ENCODE peak calls at places on chromosomes 1 and 21, in seven cellular contexts. V, J, L, Q, X, T and M are unnamed samples.

GRCh38 chr1:78918157-78918556 is 88.4 kb downstream of the ADGRL4 start:
- DNase-seq in Q (no peak), V (peak), X (no peak), J (no peak), L (no peak), T (no peak), M (no peak)

GRCh38 chr1:235940282-235940681 is 73.6 kb upstream of the LYST start:
- DNase-seq in T (no peak), V (no peak), L (no peak), Q (no peak), J (no peak), X (peak), M (no peak)

GRCh38 chr1:113949007-113949406 is 19.9 kb downstream of the HIPK1 start:
- DNase-seq in T (no peak), L (no peak), X (no peak), Q (no peak), J (no peak), V (no peak), M (no peak)

GRCh38 chr1:32470991-32471694 is 6.3 kb downstream of the ZBTB8B start:
- DNase-seq in V (no peak), X (no peak), T (no peak), Q (no peak), J (no peak), L (peak), M (no peak)

GRCh38 chr21:16571594-16571993 is 841.8 kb downstream of the USP25 start:
- DNase-seq in J (no peak), Q (no peak), L (no peak), X (no peak), V (peak), T (no peak), M (no peak)

GRCh38 chr1:228038387-228039005 is 31.7 kb downstream of the WNT3A start:
- DNase-seq in L (no peak), V (no peak), J (peak), X (peak), Q (no peak), T (no peak), M (no peak)

GRCh38 chr1:36555041-36555440 is 72.3 kb upstream of the CSF3R start:
- DNase-seq in L (no peak), Q (no peak), V (no peak), X (no peak), T (no peak), J (no peak), M (no peak)

GRCh38 chr21:38990424-38990794 is 184.7 kb downstream of the ETS2 start:
- DNase-seq in T (no peak), L (no peak), J (no peak), V (no peak), X (no peak), Q (no peak), M (no peak)

GRCh38 chr1:27296773-27297214 is 25.2 kb upstream of the TMEM222 start:
- DNase-seq in X (peak), J (peak), T (no peak), Q (peak), V (peak), L (no peak), M (peak)

GRCh38 chr1:34983700-34984355 is 1.3 kb downstream of the TMEM35B start:
- DNase-seq in L (no peak), T (no peak), X (no peak), J (no peak), Q (no peak), V (peak), M (no peak)

GRCh38 chr21:33943293-33943692 is 27.7 kb upstream of the ATP5PO start:
- DNase-seq in J (no peak), T (no peak), Q (no peak), L (no peak), V (no peak), X (no peak), M (no peak)

GRCh38 chr1:70441392-70442035 is 30.4 kb downstream of the CTH start:
- DNase-seq in X (no peak), V (no peak), L (no peak), J (no peak), T (no peak), Q (no peak), M (no peak)

GRCh38 chr1:37420461-37420860 is 53.9 kb upstream of the ZC3H12A start:
- DNase-seq in Q (no peak), L (no peak), X (no peak), J (no peak), V (no peak), T (no peak), M (no peak)

GRCh38 chr1:154993572-154994268 is at the start of gene LENEP:
- DNase-seq in J (no peak), Q (no peak), T (no peak), L (no peak), X (peak), V (no peak), M (no peak)

GRCh38 chr1:47388548-47389238 is 27.4 kb upstream of the FOXE3 start:
- DNase-seq in V (peak), J (peak), L (no peak), Q (peak), X (peak), T (no peak), M (peak)

GRCh38 chr1:167612986-167613385 is 17.0 kb upstream of the RCSD1 start:
- DNase-seq in J (no peak), Q (no peak), V (no peak), L (no peak), T (no peak), X (no peak), M (no peak)

GRCh38 chr1:50934838-50935237 is 25.2 kb downstream of the FAF1 start:
- DNase-seq in X (no peak), T (no peak), L (no peak), V (no peak), J (no peak), Q (no peak), M (no peak)

GRCh38 chr1:50930965-50931737 is 28.9 kb downstream of the FAF1 start:
- DNase-seq in L (no peak), T (no peak), X (no peak), V (peak), J (no peak), Q (no peak), M (no peak)

GRCh38 chr1:50923564-50923963 is 36.5 kb downstream of the FAF1 start:
- DNase-seq in X (no peak), T (no peak), Q (no peak), J (no peak), L (no peak), V (no peak), M (no peak)

GRCh38 chr1:50930193-50930592 is 29.9 kb downstream of the FAF1 start:
- DNase-seq in X (no peak), J (no peak), Q (no peak), V (no peak), L (peak), T (no peak), M (no peak)

GRCh38 chr1:50929376-50929958 is 30.6 kb downstream of the FAF1 start:
- DNase-seq in J (no peak), V (peak), L (no peak), X (no peak), Q (peak), T (no peak), M (no peak)
- TF ChIP-seq CTCF in J (peak), V (no peak), L (peak), X (peak), Q (peak), T (peak), M (peak)

GRCh38 chr1:171919891-171920887 is 78.9 kb downstream of the DNM3 start:
- DNase-seq in Q (no peak), J (no peak), T (peak), L (no peak), X (no peak), V (no peak), M (no peak)
- TF ChIP-seq CTCF in Q (no peak), J (no peak), T (no peak), L (no peak), X (no peak), V (no peak), M (no peak)

GRCh38 chr1:112504666-112505399 is 3.9 kb upstream of the WNT2B start:
- DNase-seq in V (no peak), Q (no peak), T (no peak), L (no peak), J (no peak), X (no peak), M (no peak)

GRCh38 chr1:112505400-112505785 is 3.4 kb upstream of the WNT2B start:
- DNase-seq in L (no peak), J (no peak), T (no peak), V (no peak), X (no peak), Q (no peak), M (no peak)

GRCh38 chr1:112504002-112504401 is 4.8 kb upstream of the WNT2B start:
- DNase-seq in Q (no peak), J (no peak), L (no peak), X (no peak), T (no peak), V (no peak), M (no peak)

GRCh38 chr1:112502827-112503226 is 5.9 kb upstream of the WNT2B start:
- DNase-seq in J (no peak), T (no peak), X (no peak), L (no peak), Q (no peak), V (no peak), M (no peak)

DNA sequence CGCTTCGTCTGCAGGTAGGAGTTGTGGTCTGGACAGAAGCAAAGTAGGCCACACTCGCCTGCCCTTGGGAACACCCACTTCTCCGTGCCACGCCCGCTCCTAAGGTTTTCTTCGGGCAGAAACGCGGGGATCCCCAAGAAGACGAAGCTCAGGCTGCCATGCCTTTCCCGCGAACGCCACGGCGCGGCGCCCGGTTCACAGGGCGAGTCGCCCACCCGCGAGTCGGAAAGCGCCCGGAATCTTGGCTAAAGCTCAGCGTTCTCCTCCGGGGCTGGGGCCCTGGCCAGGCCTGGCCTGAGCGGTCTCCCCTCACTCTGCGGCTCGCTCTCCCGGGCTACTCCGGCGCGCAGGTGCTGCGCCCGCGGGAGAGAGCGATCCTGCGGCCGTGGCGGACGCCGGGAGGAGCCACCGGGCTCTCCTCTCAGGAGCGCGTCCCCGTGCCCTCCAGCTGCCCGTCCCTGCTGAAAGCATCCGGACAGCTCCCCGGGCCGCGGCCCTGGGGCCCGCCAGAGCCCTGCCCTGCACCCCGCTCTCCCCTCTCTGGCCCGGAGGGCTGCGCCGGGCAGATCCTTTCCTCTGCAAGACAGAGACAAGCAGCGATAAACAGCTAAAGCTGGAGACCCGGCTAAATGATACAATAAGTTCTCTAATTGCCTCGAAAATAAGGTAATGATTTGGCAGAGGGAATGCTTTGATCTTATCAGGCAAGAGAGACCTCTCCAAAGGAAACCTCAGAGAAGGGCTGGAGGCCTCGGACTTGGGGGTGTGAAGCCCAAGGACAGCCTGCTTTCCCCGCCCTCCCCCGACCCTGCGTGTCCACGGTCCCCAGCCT is 6.7 kb upstream of the WNT2B start:
- DNase-seq in T (no peak), X (peak), J (peak), L (peak), V (peak), Q (peak), M (peak)
- TF ChIP-seq CTCF in T (peak), X (peak), J (peak), L (peak), V (peak), Q (peak), M (no peak)

GRCh38 chr1:20152599-20152930 is 13.4 kb downstream of the PLA2G2F start:
- DNase-seq in X (no peak), V (no peak), Q (no peak), J (no peak), T (no peak), L (no peak), M (no peak)
- TF ChIP-seq CTCF in X (no peak), V (no peak), Q (no peak), J (no peak), T (no peak), L (no peak), M (peak)